ENCODE peak calls at places on chromosome 10, in six cellular contexts. B, P, Y, E, N and K are unnamed samples.

GRCh38 chr10:90407116-90407515 is 450.7 kb downstream of the HTR7 start:
- DNase-seq in B (no peak), P (no peak), Y (no peak), E (peak; percentile 47), N (no peak), K (no peak)

GRCh38 chr10:21134645-21135395 is 237.7 kb upstream of the NEBL start:
- DNase-seq in B (no peak), P (no peak), Y (no peak), E (peak; percentile 70), N (no peak), K (no peak)

GRCh38 chr10:124735491-124736286 is 8.5 kb downstream of the FAM53B start:
- DNase-seq in B (no peak), P (no peak), Y (peak; percentile 14), E (no peak), N (no peak), K (no peak)

GRCh38 chr10:43250925-43251663 is 15.8 kb downstream of the RASGEF1A start:
- DNase-seq in B (peak; percentile 19), P (no peak), Y (peak; percentile 1), E (no peak), N (no peak), K (no peak)

GRCh38 chr10:44287408-44287807 is 97.5 kb downstream of the CXCL12 start:
- DNase-seq in B (no peak), P (no peak), Y (no peak), E (no peak), N (no peak), K (no peak)

GRCh38 chr10:119319161-119319919 is 112.0 kb downstream of the GRK5 start:
- DNase-seq in B (no peak), P (no peak), Y (no peak), E (no peak), N (no peak), K (no peak)

GRCh38 chr10:113232928-113233511 is 283.0 kb downstream of the TCF7L2 start:
- DNase-seq in B (no peak), P (no peak), Y (no peak), E (peak; percentile 33), N (no peak), K (no peak)

GRCh38 chr10:70007116-70007820 is 45.4 kb upstream of the MACROH2A2 start:
- DNase-seq in B (no peak), P (no peak), Y (no peak), E (peak; percentile 50), N (no peak), K (no peak)

GRCh38 chr10:61271127-61271780 is 181.9 kb downstream of the TMEM26 start:
- DNase-seq in B (no peak), P (no peak), Y (no peak), E (peak; percentile 93), N (no peak), K (no peak)

GRCh38 chr10:113060221-113061053 is 110.4 kb downstream of the TCF7L2 start:
- DNase-seq in B (no peak), P (peak; percentile 44), Y (peak; percentile 48), E (no peak), N (no peak), K (no peak)

GRCh38 chr10:80507484-80507880 is 30.2 kb upstream of the SH2D4B start:
- DNase-seq in B (no peak), P (no peak), Y (no peak), E (no peak), N (no peak), K (no peak)

GRCh38 chr10:34814228-34815173 is 595 bp downstream of the PARD3 start:
- DNase-seq in B (peak; percentile 63), P (peak; percentile 50), Y (peak; percentile 61), E (no peak), N (peak; percentile 71), K (peak; percentile 69)

GRCh38 chr10:16915308-16915707 is 98.1 kb upstream of the RSU1 start:
- DNase-seq in B (no peak), P (no peak), Y (no peak), E (no peak), N (no peak), K (no peak)

GRCh38 chr10:132423966-132424847 is 27.2 kb downstream of the PWWP2B start:
- DNase-seq in B (no peak), P (no peak), Y (no peak), E (no peak), N (no peak), K (no peak)

GRCh38 chr10:59675812-59676211 is 33.8 kb downstream of the SLC16A9 start:
- DNase-seq in B (peak; percentile 77), P (no peak), Y (no peak), E (no peak), N (peak; percentile 14), K (no peak)

GRCh38 chr10:49598986-49599385 is 11.1 kb upstream of the SLC18A3 start:
- DNase-seq in B (no peak), P (no peak), Y (no peak), E (peak; percentile 50), N (no peak), K (peak; percentile 7)

GRCh38 chr10:70783056-70783684 is 2.0 kb downstream of the TBATA start:
- DNase-seq in B (no peak), P (no peak), Y (no peak), E (no peak), N (no peak), K (no peak)

GRCh38 chr10:47031251-47031952 is 120.2 kb downstream of the PTPN20 start:
- DNase-seq in B (peak; percentile 14), P (no peak), Y (no peak), E (no peak), N (no peak), K (no peak)
- TF ChIP-seq CTCF in B (no peak), P (no peak), Y (no peak), E (peak; percentile 24), N (peak; percentile 6), K (no peak)

DNA sequence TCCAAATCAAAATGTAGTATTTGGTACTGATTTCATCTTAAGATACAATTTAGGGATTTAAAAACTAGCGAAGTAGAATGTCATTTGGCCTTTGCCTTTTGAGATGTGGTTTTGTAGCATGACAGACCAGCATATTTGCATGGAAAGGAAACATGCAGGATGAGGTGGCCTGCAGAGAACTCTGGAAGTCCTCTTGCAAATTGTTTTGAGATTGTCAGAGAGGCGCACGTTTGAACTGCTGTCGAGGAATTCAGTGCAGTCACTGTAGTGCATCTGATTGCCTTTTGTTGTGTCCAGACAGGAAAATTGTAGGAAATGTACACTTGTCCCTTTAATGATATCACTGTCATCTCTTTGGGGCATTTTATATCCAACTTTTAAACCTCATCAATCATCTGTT is 136.7 kb downstream of the CELF2 start:
- DNase-seq in B (no peak), P (no peak), Y (no peak), E (no peak), N (no peak), K (no peak)
- TF ChIP-seq CTCF in B (no peak), P (no peak), Y (no peak), E (no peak), N (no peak), K (no peak)

DNA sequence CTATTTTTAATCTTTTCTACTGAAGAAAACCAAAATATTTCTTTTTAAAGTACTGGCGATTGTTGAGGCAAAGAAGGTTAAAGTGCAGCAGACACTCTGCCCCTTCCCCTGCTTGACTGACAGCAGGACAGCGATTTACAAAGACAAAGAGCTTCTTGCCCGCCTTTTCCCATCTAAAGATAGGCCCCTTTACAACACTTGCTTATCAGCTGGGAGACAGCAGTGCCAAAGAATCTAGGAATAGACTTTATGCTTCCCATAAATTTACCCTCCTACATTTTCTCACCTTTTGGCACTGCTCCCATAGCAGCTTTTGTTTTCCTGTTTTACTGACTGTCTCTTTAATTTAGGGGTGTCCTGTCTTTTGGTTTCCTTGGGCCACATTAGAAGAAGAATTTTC is 824.1 kb downstream of the CCSER2 start:
- DNase-seq in B (no peak), P (no peak), Y (no peak), E (no peak), N (no peak), K (no peak)
- TF ChIP-seq CTCF in B (no peak), P (no peak), Y (no peak), E (no peak), N (no peak), K (no peak)

GRCh38 chr10:27369832-27370231 is 129.2 kb upstream of the ACBD5 start:
- DNase-seq in B (no peak), P (no peak), Y (no peak), E (peak; percentile 26), N (no peak), K (no peak)
- TF ChIP-seq CTCF in B (no peak), P (no peak), Y (peak; percentile 7), E (peak; percentile 22), N (no peak), K (no peak)

GRCh38 chr10:101354584-101355070 is 662 bp downstream of the BTRC start:
- DNase-seq in B (no peak), P (no peak), Y (no peak), E (no peak), N (no peak), K (no peak)
- TF ChIP-seq CTCF in B (no peak), P (no peak), Y (no peak), E (no peak), N (no peak), K (no peak)